ENCODE peak calls at places on chromosomes 16 and 17, in four cellular contexts. A is GM12878, W is K562, Q is HepG2. Y is an unnamed sample.

GRCh38 chr16:72850863-72851262 is 197.1 kb downstream of the ZFHX3 start:
- DNase-seq in Q (no peak), A (no peak), W (no peak), Y (no peak)

GRCh38 chr17:9943343-9943742 is 38.3 kb upstream of the RCVRN start:
- DNase-seq in Q (no peak), W (no peak), A (no peak), Y (no peak)

GRCh38 chr17:39736319-39737165 is 1.2 kb upstream of the GRB7 start:
- DNase-seq in Q (peak; percentile 90), A (no peak), W (peak; percentile 50), Y (no peak)

GRCh38 chr17:57852041-57852954 is 2.5 kb upstream of the MRPS23 start:
- DNase-seq in A (no peak), W (no peak), Q (no peak), Y (peak; percentile 41)

GRCh38 chr16:22008215-22009142 is 568 bp downstream of the MOSMO start:
- DNase-seq in W (no peak), Q (no peak), A (no peak), Y (peak; percentile 72)

GRCh38 chr17:46013502-46014165 is 14.6 kb downstream of the STH start:
- DNase-seq in Q (peak; percentile 82), A (no peak), W (no peak), Y (no peak)

GRCh38 chr16:89722392-89723278 is 1.3 kb downstream of the ZNF276 start:
- DNase-seq in A (no peak), W (no peak), Q (no peak), Y (peak; percentile 62)

GRCh38 chr17:57956311-57957119 is 1.3 kb upstream of the CUEDC1 start:
- DNase-seq in A (peak; percentile 62), Q (no peak), W (no peak), Y (peak; percentile 54)

GRCh38 chr17:50957600-50958575 is 91.7 kb upstream of the TOB1 start:
- DNase-seq in A (no peak), W (no peak), Q (no peak), Y (no peak)

GRCh38 chr17:66920426-66920825 is 44.1 kb upstream of the CACNG4 start:
- DNase-seq in Q (no peak), A (no peak), W (no peak), Y (no peak)

GRCh38 chr17:57940653-57941329 is 14.4 kb downstream of the CUEDC1 start:
- DNase-seq in W (no peak), A (peak; percentile 27), Q (no peak), Y (no peak)

GRCh38 chr16:80670170-80670865 is 129.5 kb downstream of the DYNLRB2 start:
- DNase-seq in A (no peak), Q (no peak), W (no peak), Y (no peak)

GRCh38 chr17:4738136-4739121 is 1.2 kb upstream of the ZMYND15 start:
- DNase-seq in A (no peak), W (no peak), Q (no peak), Y (no peak)

GRCh38 chr16:11401161-11402050 is 56.1 kb downstream of the RMI2 start:
- DNase-seq in A (no peak), W (no peak), Q (no peak), Y (no peak)

GRCh38 chr17:45256114-45256966 is 5.6 kb downstream of the SPATA32 start:
- DNase-seq in A (no peak), Q (no peak), W (peak; percentile 55), Y (no peak)

GRCh38 chr17:16417896-16418683 is 2.7 kb downstream of the TRPV2 start:
- DNase-seq in W (no peak), Q (no peak), A (no peak), Y (no peak)

GRCh38 chr17:51702963-51703362 is 442.6 kb downstream of the UTP18 start:
- DNase-seq in Q (no peak), A (no peak), W (no peak), Y (no peak)

GRCh38 chr17:62848334-62848733 is 40.2 kb upstream of the MARCHF10 start:
- DNase-seq in A (no peak), Q (no peak), W (no peak), Y (no peak)

GRCh38 chr17:35218901-35219300 is 24.0 kb upstream of the SLFN5 start:
- DNase-seq in W (no peak), A (no peak), Q (no peak), Y (no peak)

GRCh38 chr17:78355045-78355641 is 4.7 kb downstream of the SOCS3 start:
- DNase-seq in W (no peak), Q (peak; percentile 58), A (no peak), Y (no peak)

GRCh38 chr16:55622930-55623561 is 32.7 kb upstream of the SLC6A2 start:
- DNase-seq in Q (peak; percentile 100), W (peak; percentile 65), A (no peak), Y (peak; percentile 41)

GRCh38 chr17:45956090-45956489 is 43.0 kb upstream of the STH start:
- DNase-seq in A (no peak), W (no peak), Q (no peak), Y (no peak)

GRCh38 chr17:6574689-6575595 is 18.6 kb upstream of the PITPNM3 start:
- DNase-seq in Q (no peak), W (peak; percentile 60), A (peak; percentile 40), Y (peak; percentile 52)

GRCh38 chr17:16945513-16946201 is 26.3 kb downstream of the TNFRSF13B start:
- DNase-seq in W (no peak), A (no peak), Q (no peak), Y (no peak)

GRCh38 chr17:71585540-71585939 is 535.3 kb upstream of the SOX9 start:
- DNase-seq in W (no peak), Q (no peak), A (no peak), Y (no peak)

GRCh38 chr17:37065486-37066321 is 117.0 kb downstream of the AATF start:
- DNase-seq in A (no peak), Q (no peak), W (peak; percentile 41), Y (no peak)

GRCh38 chr17:37067555-37068111 is 118.9 kb downstream of the AATF start:
- DNase-seq in Q (peak; percentile 65), A (no peak), W (peak; percentile 43), Y (no peak)

GRCh38 chr17:37066322-37066905 is 117.7 kb downstream of the AATF start:
- DNase-seq in Q (no peak), A (no peak), W (no peak), Y (peak; percentile 61)

GRCh38 chr17:37064166-37064565 is 115.4 kb downstream of the AATF start:
- DNase-seq in A (no peak), Q (no peak), W (no peak), Y (no peak)

DNA sequence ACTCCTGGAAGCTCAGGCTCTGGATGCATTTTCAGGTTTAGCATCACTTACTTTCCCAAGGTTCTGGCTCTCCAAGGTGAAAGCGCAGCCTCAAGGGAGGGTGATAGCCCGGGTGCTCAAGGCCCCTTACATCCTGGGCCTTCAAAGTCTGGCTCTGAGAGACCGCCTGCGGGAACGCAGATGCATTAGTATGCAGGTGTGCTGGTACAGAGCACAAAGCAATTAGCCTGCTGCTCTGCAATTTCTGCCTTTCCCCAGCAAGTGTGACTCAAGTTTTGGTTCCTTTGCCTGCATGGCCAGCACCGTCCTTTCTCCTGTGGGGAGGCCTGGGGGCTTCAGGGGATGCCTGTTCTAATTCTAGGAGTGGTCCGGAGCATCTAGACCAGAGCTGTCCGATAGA is 116.2 kb downstream of the AATF start:
- DNase-seq in Q (no peak), A (no peak), W (no peak), Y (no peak)
- TF ChIP-seq GABPA in Q (no peak), A (no peak), W (no peak), Y (no peak)

DNA sequence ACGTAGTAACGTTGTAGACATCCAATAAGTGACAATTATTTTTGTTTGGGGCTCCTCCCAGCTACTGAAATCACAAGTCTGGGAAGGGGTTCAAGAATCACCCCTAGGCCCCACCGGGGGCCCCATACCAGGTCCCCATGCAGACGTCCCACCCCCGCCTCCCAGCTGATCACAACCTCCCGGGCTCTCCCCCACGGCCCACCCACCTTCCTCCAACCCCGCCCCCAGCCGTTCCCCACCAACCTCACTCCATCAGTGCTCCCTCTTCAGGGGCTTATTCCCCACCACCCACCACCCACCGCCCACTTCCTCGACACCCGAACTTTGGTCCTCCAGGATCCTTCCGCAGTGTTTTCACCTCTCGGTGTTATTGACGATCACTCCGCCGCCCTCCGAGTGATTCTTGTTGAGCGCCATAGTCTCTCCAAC is 240 bp downstream of the WBP2 start:
- DNase-seq in W (peak; percentile 81), Q (no peak), A (no peak), Y (no peak)
- TF ChIP-seq POLR2A in W (no peak), Q (no peak), A (no peak), Y (no peak)

GRCh38 chr16:84739349-84740124 is 39.7 kb downstream of the USP10 start:
- DNase-seq in W (no peak), A (no peak), Q (peak; percentile 69), Y (no peak)

GRCh38 chr16:84740596-84741071 is 40.8 kb downstream of the USP10 start:
- DNase-seq in A (no peak), W (no peak), Q (peak; percentile 67), Y (no peak)

GRCh38 chr16:84746231-84746630 is 46.4 kb downstream of the USP10 start:
- DNase-seq in W (no peak), Q (no peak), A (no peak), Y (no peak)

GRCh38 chr16:84741351-84741791 is 41.6 kb downstream of the USP10 start:
- DNase-seq in A (no peak), W (no peak), Q (no peak), Y (no peak)

GRCh38 chr16:84742561-84743200 is 42.9 kb downstream of the USP10 start:
- DNase-seq in Q (no peak), W (no peak), A (no peak), Y (no peak)
- TF ChIP-seq GABPA in Q (no peak), W (no peak), A (no peak), Y (no peak)

DNA sequence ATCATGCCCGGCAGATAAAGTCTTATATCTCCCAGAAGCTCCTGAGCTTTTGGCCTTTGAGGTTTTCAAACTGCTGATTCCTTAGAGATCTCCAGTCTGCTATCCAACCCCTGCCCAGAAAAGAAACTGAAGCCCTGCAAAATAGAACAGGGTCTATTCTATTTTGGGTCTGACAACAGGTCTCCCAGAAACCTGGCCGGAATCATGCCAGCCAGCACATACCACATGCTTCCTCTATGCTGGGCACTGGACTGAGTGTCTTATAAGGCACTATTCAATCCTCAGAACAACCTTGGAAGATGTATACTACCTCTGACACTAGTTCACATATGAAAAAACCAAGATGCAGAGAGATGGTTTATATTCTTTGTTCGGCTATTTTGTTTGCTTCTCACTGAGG is 21.3 kb upstream of the GFOD2 start:
- DNase-seq in W (no peak), Q (no peak), A (no peak), Y (no peak)
- TF ChIP-seq POLR2A in W (no peak), Q (no peak), A (no peak), Y (no peak)

GRCh38 chr16:46812781-46813555 is 18.0 kb downstream of the C16orf87 start:
- DNase-seq in W (no peak), Q (no peak), A (no peak), Y (no peak)

GRCh38 chr16:46811682-46812081 is 19.3 kb downstream of the C16orf87 start:
- DNase-seq in A (no peak), Q (no peak), W (no peak), Y (no peak)

GRCh38 chr16:46803373-46803772 is 27.6 kb downstream of the C16orf87 start:
- DNase-seq in A (no peak), W (no peak), Q (no peak), Y (no peak)

GRCh38 chr16:46813611-46814010 is 17.4 kb downstream of the C16orf87 start:
- DNase-seq in W (no peak), A (no peak), Q (no peak), Y (no peak)

DNA sequence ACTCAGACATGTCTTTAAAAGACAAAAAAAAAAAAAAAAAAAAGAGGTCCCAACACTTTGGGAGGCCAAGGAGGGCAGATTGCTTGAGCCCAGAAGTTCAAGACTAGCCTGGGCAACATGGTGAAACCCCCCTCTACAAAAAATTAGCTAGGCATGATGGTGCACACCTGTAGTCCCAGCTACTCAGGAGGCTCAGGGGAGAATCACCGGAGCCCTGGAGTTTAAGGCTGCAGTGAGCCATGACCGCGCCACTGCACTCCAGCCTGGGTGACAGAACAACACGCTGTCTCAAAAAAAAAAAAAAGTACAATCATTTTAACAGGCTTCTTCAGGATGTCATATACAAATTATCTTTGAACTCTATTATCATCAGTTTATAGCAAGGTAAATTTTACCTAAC is 22.0 kb downstream of the C16orf87 start:
- DNase-seq in A (no peak), Q (no peak), W (no peak), Y (no peak)
- TF ChIP-seq GABPA in A (no peak), Q (no peak), W (no peak), Y (no peak)